ENCODE peak calls at places on chromosomes 6 and 20, in seven cellular contexts. M, S, D, N, U, H and Z are unnamed samples.

GRCh38 chr6:163531122-163531521 is 116.6 kb downstream of the QKI start:
- DNase-seq in M (no peak), S (no peak), D (no peak), N (no peak), U (no peak), H (no peak), Z (no peak)

GRCh38 chr20:59004493-59004762 is 2.6 kb downstream of the CTSZ start:
- DNase-seq in M (peak; percentile 94), S (no peak), D (no peak), N (peak; percentile 61), U (no peak), H (no peak), Z (no peak)

GRCh38 chr6:53216301-53216700 is 67.7 kb upstream of the GCM1 start:
- DNase-seq in M (no peak), S (no peak), D (peak; percentile 68), N (no peak), U (no peak), H (no peak), Z (no peak)

GRCh38 chr20:5550738-5551529 is 199.3 kb upstream of the SHLD1 start:
- DNase-seq in M (no peak), S (no peak), D (no peak), N (no peak), U (no peak), H (no peak), Z (no peak)

GRCh38 chr20:62116558-62117361 is 5.5 kb upstream of the LSM14B start:
- DNase-seq in M (no peak), S (no peak), D (no peak), N (no peak), U (no peak), H (no peak), Z (no peak)

GRCh38 chr6:117552618-117553017 is 49.7 kb downstream of the GOPC start:
- DNase-seq in M (no peak), S (no peak), D (no peak), N (no peak), U (no peak), H (peak; percentile 44), Z (no peak)

GRCh38 chr6:45998524-45998923 is 17.1 kb downstream of the CLIC5 start:
- DNase-seq in M (no peak), S (no peak), D (no peak), N (no peak), U (no peak), H (no peak), Z (no peak)

GRCh38 chr20:24582373-24583168 is 113.1 kb downstream of the SYNDIG1 start:
- DNase-seq in M (no peak), S (no peak), D (no peak), N (no peak), U (no peak), H (no peak), Z (peak; percentile 72)

GRCh38 chr6:141956046-141956761 is 176.5 kb upstream of the GJE1 start:
- DNase-seq in M (no peak), S (no peak), D (no peak), N (no peak), U (no peak), H (peak; percentile 14), Z (no peak)

GRCh38 chr6:9789201-9789600 is 625.7 kb downstream of the TFAP2A start:
- DNase-seq in M (no peak), S (no peak), D (no peak), N (no peak), U (no peak), H (peak; percentile 66), Z (no peak)

GRCh38 chr20:3218307-3218988 is 9.2 kb downstream of the ITPA start:
- DNase-seq in M (peak; percentile 93), S (peak; percentile 78), D (peak; percentile 77), N (peak; percentile 75), U (peak; percentile 73), H (no peak), Z (peak; percentile 90)

GRCh38 chr6:148932731-148933130 is 185.9 kb downstream of the UST start:
- DNase-seq in M (no peak), S (no peak), D (no peak), N (no peak), U (no peak), H (peak; percentile 44), Z (no peak)

GRCh38 chr6:108635505-108636226 is 74.9 kb downstream of the FOXO3 start:
- DNase-seq in M (peak; percentile 89), S (no peak), D (peak; percentile 94), N (peak; percentile 34), U (peak; percentile 44), H (no peak), Z (no peak)

GRCh38 chr20:38001173-38001875 is 31.9 kb downstream of the TTI1 start:
- DNase-seq in M (no peak), S (no peak), D (no peak), N (no peak), U (no peak), H (peak; percentile 91), Z (no peak)

GRCh38 chr6:111718326-111718725 is 112.6 kb upstream of the TRAF3IP2 start:
- DNase-seq in M (no peak), S (no peak), D (no peak), N (no peak), U (no peak), H (no peak), Z (no peak)

GRCh38 chr6:157034433-157035230 is 257.5 kb downstream of the ARID1B start:
- DNase-seq in M (no peak), S (no peak), D (peak; percentile 57), N (no peak), U (peak; percentile 65), H (peak; percentile 72), Z (no peak)

GRCh38 chr20:54662064-54662463 is 186.7 kb downstream of the DOK5 start:
- DNase-seq in M (no peak), S (no peak), D (no peak), N (no peak), U (no peak), H (no peak), Z (no peak)

GRCh38 chr20:16902657-16903056 is 154.5 kb downstream of the OTOR start:
- DNase-seq in M (no peak), S (no peak), D (no peak), N (no peak), U (no peak), H (no peak), Z (no peak)

GRCh38 chr20:16904751-16905150 is 156.6 kb downstream of the OTOR start:
- DNase-seq in M (no peak), S (no peak), D (peak; percentile 10), N (no peak), U (no peak), H (no peak), Z (no peak)
- TF ChIP-seq CTCF in M (no peak), S (no peak), D (peak; percentile 30), N (no peak), U (no peak), H (no peak), Z (no peak)

DNA sequence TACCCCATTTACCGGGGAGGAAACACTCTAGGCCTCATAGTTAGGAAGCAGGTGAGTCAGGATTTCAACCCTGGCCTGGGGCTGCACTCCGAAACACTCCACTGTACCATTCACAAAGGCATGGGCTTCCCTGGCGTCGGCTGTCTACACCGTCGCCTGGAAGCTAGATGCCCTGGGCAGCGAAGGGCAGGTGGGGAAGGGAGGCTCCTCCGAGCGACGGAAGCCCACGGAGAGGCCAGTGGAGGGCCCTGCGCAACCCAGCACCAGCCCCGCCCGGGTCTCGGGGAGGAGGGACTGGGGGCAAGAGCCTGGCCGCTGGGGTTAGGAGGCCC is 16.1 kb downstream of the SDCBP2 start:
- DNase-seq in M (no peak), S (no peak), D (no peak), N (no peak), U (no peak), H (no peak), Z (no peak)
- H3K4me3 ChIP-seq in M (no peak overlapping the region), S (no peak overlapping the region), D (no peak overlapping the region), N (peak overlapping the region; percentile 31), U (no peak overlapping the region), H (no peak overlapping the region), Z (no peak overlapping the region)

GRCh38 chr20:63216041-63216848 is at the start of gene YTHDF1:
- DNase-seq in M (peak; percentile 100), S (peak; percentile 97), D (peak; percentile 97), N (peak; percentile 98), U (peak; percentile 97), H (peak; percentile 90), Z (peak; percentile 99)
- TF ChIP-seq POLR2A in M (no peak), S (peak; percentile 53), D (peak; percentile 61), N (no peak), U (peak; percentile 77), H (peak; percentile 61), Z (no peak)

GRCh38 chr6:69096681-69097080 is 461.6 kb downstream of the ADGRB3 start:
- DNase-seq in M (no peak), S (no peak), D (no peak), N (no peak), U (no peak), H (no peak), Z (no peak)
- TF ChIP-seq CTCF in M (no peak), S (no peak), D (no peak), N (no peak), U (no peak), H (no peak), Z (no peak)

GRCh38 chr6:11235062-11235461 is 2.6 kb upstream of the NEDD9 start:
- DNase-seq in M (no peak), S (no peak), D (no peak), N (no peak), U (no peak), H (no peak), Z (no peak)
- H3K4me3 ChIP-seq in M (no peak overlapping the region), S (no peak overlapping the region), D (no peak overlapping the region), N (no peak overlapping the region), U (no peak overlapping the region), H (no peak overlapping the region), Z (no peak overlapping the region)

GRCh38 chr6:78867370-78868040 is at the start of gene IRAK1BP1:
- DNase-seq in M (peak; percentile 95), S (peak; percentile 80), D (peak; percentile 90), N (peak; percentile 82), U (peak; percentile 84), H (peak; percentile 75), Z (peak; percentile 94)
- TF ChIP-seq POLR2A in M (no peak), S (no peak), D (peak; percentile 57), N (no peak), U (peak; percentile 70), H (no peak), Z (no peak)